ENCODE peak calls at places on chromosome 6, in eight cellular contexts. One of them, this sample, is unnamed.

GRCh38 chr6:130293800-130294199 is 71.0 kb upstream of the SAMD3 start:
- DNase-seq in stimulated activated CD8-positive, alpha-beta memory T cell treated with anti-CD3 and anti-CD28 coated beads, Interleukin-4, amount 100 ng/mL, for 1 hour: no peak
- DNase-seq in HS-5: peak
- DNase-seq in foreskin fibroblast: peak
- DNase-seq in activated CD8-positive, alpha-beta memory T cell treated with anti-CD3 and anti-CD28 coated beads for 1 hour: no peak
- DNase-seq in CD4-positive, alpha-beta T cell: peak
- DNase-seq in neural crest cell: peak
- DNase-seq in endothelial cell: peak
- DNase-seq in this sample: peak

GRCh38 chr6:69179681-69180080 is 544.6 kb downstream of the ADGRB3 start:
- DNase-seq in neural crest cell: no peak
- DNase-seq in HS-5: no peak
- DNase-seq in CD4-positive, alpha-beta T cell: no peak
- DNase-seq in endothelial cell: no peak
- DNase-seq in foreskin fibroblast: no peak
- DNase-seq in stimulated activated CD8-positive, alpha-beta memory T cell treated with anti-CD3 and anti-CD28 coated beads, Interleukin-4, amount 100 ng/mL, for 1 hour: no peak
- DNase-seq in activated CD8-positive, alpha-beta memory T cell treated with anti-CD3 and anti-CD28 coated beads for 1 hour: no peak
- DNase-seq in this sample: no peak

GRCh38 chr6:53974941-53975340 is 136.3 kb upstream of the MLIP start:
- DNase-seq in activated CD8-positive, alpha-beta memory T cell treated with anti-CD3 and anti-CD28 coated beads for 1 hour: no peak
- DNase-seq in neural crest cell: no peak
- DNase-seq in endothelial cell: no peak
- DNase-seq in HS-5: no peak
- DNase-seq in CD4-positive, alpha-beta T cell: no peak
- DNase-seq in stimulated activated CD8-positive, alpha-beta memory T cell treated with anti-CD3 and anti-CD28 coated beads, Interleukin-4, amount 100 ng/mL, for 1 hour: no peak
- DNase-seq in foreskin fibroblast: no peak
- DNase-seq in this sample: no peak

GRCh38 chr6:105646391-105646867 is 243.5 kb upstream of the PREP start:
- DNase-seq in CD4-positive, alpha-beta T cell: no peak
- DNase-seq in endothelial cell: no peak
- DNase-seq in neural crest cell: no peak
- DNase-seq in foreskin fibroblast: peak
- DNase-seq in stimulated activated CD8-positive, alpha-beta memory T cell treated with anti-CD3 and anti-CD28 coated beads, Interleukin-4, amount 100 ng/mL, for 1 hour: no peak
- DNase-seq in HS-5: no peak
- DNase-seq in activated CD8-positive, alpha-beta memory T cell treated with anti-CD3 and anti-CD28 coated beads for 1 hour: no peak
- DNase-seq in this sample: no peak

GRCh38 chr6:53070808-53071207 is 5.6 kb downstream of the FBXO9 start:
- DNase-seq in stimulated activated CD8-positive, alpha-beta memory T cell treated with anti-CD3 and anti-CD28 coated beads, Interleukin-4, amount 100 ng/mL, for 1 hour: no peak
- DNase-seq in neural crest cell: no peak
- DNase-seq in endothelial cell: no peak
- DNase-seq in foreskin fibroblast: no peak
- DNase-seq in CD4-positive, alpha-beta T cell: no peak
- DNase-seq in HS-5: no peak
- DNase-seq in activated CD8-positive, alpha-beta memory T cell treated with anti-CD3 and anti-CD28 coated beads for 1 hour: no peak
- DNase-seq in this sample: no peak

GRCh38 chr6:35576647-35577046 is 64.0 kb upstream of the TULP1 start:
- DNase-seq in neural crest cell: no peak
- DNase-seq in foreskin fibroblast: no peak
- DNase-seq in endothelial cell: no peak
- DNase-seq in HS-5: no peak
- DNase-seq in CD4-positive, alpha-beta T cell: no peak
- DNase-seq in stimulated activated CD8-positive, alpha-beta memory T cell treated with anti-CD3 and anti-CD28 coated beads, Interleukin-4, amount 100 ng/mL, for 1 hour: no peak
- DNase-seq in activated CD8-positive, alpha-beta memory T cell treated with anti-CD3 and anti-CD28 coated beads for 1 hour: no peak
- DNase-seq in this sample: no peak

GRCh38 chr6:104795363-104795762 is 64.4 kb downstream of the HACE1 start:
- DNase-seq in CD4-positive, alpha-beta T cell: no peak
- DNase-seq in activated CD8-positive, alpha-beta memory T cell treated with anti-CD3 and anti-CD28 coated beads for 1 hour: no peak
- DNase-seq in foreskin fibroblast: no peak
- DNase-seq in neural crest cell: no peak
- DNase-seq in stimulated activated CD8-positive, alpha-beta memory T cell treated with anti-CD3 and anti-CD28 coated beads, Interleukin-4, amount 100 ng/mL, for 1 hour: no peak
- DNase-seq in endothelial cell: no peak
- DNase-seq in HS-5: no peak
- DNase-seq in this sample: no peak

GRCh38 chr6:43798688-43799444 is 28.9 kb downstream of the VEGFA start:
- DNase-seq in HS-5: peak
- DNase-seq in endothelial cell: no peak
- DNase-seq in activated CD8-positive, alpha-beta memory T cell treated with anti-CD3 and anti-CD28 coated beads for 1 hour: no peak
- DNase-seq in CD4-positive, alpha-beta T cell: no peak
- DNase-seq in stimulated activated CD8-positive, alpha-beta memory T cell treated with anti-CD3 and anti-CD28 coated beads, Interleukin-4, amount 100 ng/mL, for 1 hour: no peak
- DNase-seq in neural crest cell: no peak
- DNase-seq in foreskin fibroblast: peak
- DNase-seq in this sample: peak

GRCh38 chr6:16681260-16681873 is 79.9 kb downstream of the ATXN1 start:
- DNase-seq in HS-5: peak
- DNase-seq in neural crest cell: no peak
- DNase-seq in stimulated activated CD8-positive, alpha-beta memory T cell treated with anti-CD3 and anti-CD28 coated beads, Interleukin-4, amount 100 ng/mL, for 1 hour: no peak
- DNase-seq in CD4-positive, alpha-beta T cell: no peak
- DNase-seq in activated CD8-positive, alpha-beta memory T cell treated with anti-CD3 and anti-CD28 coated beads for 1 hour: no peak
- DNase-seq in foreskin fibroblast: peak
- DNase-seq in endothelial cell: no peak
- DNase-seq in this sample: peak

GRCh38 chr6:147322299-147323162 is 118.3 kb downstream of the STXBP5 start:
- DNase-seq in endothelial cell: no peak
- DNase-seq in neural crest cell: no peak
- DNase-seq in stimulated activated CD8-positive, alpha-beta memory T cell treated with anti-CD3 and anti-CD28 coated beads, Interleukin-4, amount 100 ng/mL, for 1 hour: no peak
- DNase-seq in HS-5: peak
- DNase-seq in CD4-positive, alpha-beta T cell: no peak
- DNase-seq in activated CD8-positive, alpha-beta memory T cell treated with anti-CD3 and anti-CD28 coated beads for 1 hour: no peak
- DNase-seq in foreskin fibroblast: peak
- DNase-seq in this sample: no peak

GRCh38 chr6:126188271-126188909 is 151.5 kb upstream of the CENPW start:
- DNase-seq in neural crest cell: no peak
- DNase-seq in HS-5: no peak
- DNase-seq in CD4-positive, alpha-beta T cell: no peak
- DNase-seq in foreskin fibroblast: peak
- DNase-seq in stimulated activated CD8-positive, alpha-beta memory T cell treated with anti-CD3 and anti-CD28 coated beads, Interleukin-4, amount 100 ng/mL, for 1 hour: no peak
- DNase-seq in endothelial cell: no peak
- DNase-seq in activated CD8-positive, alpha-beta memory T cell treated with anti-CD3 and anti-CD28 coated beads for 1 hour: no peak
- DNase-seq in this sample: peak

GRCh38 chr6:88238901-88239300 is 72.8 kb upstream of the CNR1 start:
- DNase-seq in neural crest cell: no peak
- DNase-seq in CD4-positive, alpha-beta T cell: no peak
- DNase-seq in stimulated activated CD8-positive, alpha-beta memory T cell treated with anti-CD3 and anti-CD28 coated beads, Interleukin-4, amount 100 ng/mL, for 1 hour: no peak
- DNase-seq in foreskin fibroblast: no peak
- DNase-seq in HS-5: no peak
- DNase-seq in endothelial cell: no peak
- DNase-seq in activated CD8-positive, alpha-beta memory T cell treated with anti-CD3 and anti-CD28 coated beads for 1 hour: no peak
- DNase-seq in this sample: no peak

GRCh38 chr6:44377971-44378370 is 9.5 kb upstream of the CDC5L start:
- DNase-seq in endothelial cell: no peak
- DNase-seq in activated CD8-positive, alpha-beta memory T cell treated with anti-CD3 and anti-CD28 coated beads for 1 hour: no peak
- DNase-seq in CD4-positive, alpha-beta T cell: no peak
- DNase-seq in HS-5: no peak
- DNase-seq in neural crest cell: no peak
- DNase-seq in foreskin fibroblast: no peak
- DNase-seq in stimulated activated CD8-positive, alpha-beta memory T cell treated with anti-CD3 and anti-CD28 coated beads, Interleukin-4, amount 100 ng/mL, for 1 hour: no peak
- DNase-seq in this sample: no peak

GRCh38 chr6:26128013-26128771 is 41.0 kb downstream of the HFE start:
- DNase-seq in neural crest cell: no peak
- DNase-seq in activated CD8-positive, alpha-beta memory T cell treated with anti-CD3 and anti-CD28 coated beads for 1 hour: no peak
- DNase-seq in endothelial cell: no peak
- DNase-seq in HS-5: no peak
- DNase-seq in stimulated activated CD8-positive, alpha-beta memory T cell treated with anti-CD3 and anti-CD28 coated beads, Interleukin-4, amount 100 ng/mL, for 1 hour: no peak
- DNase-seq in CD4-positive, alpha-beta T cell: no peak
- DNase-seq in foreskin fibroblast: no peak
- DNase-seq in this sample: no peak

This sample was measured in SK-N-DZ.